ENCODE peak calls at places on chromosomes 12 and 14, in eight cellular contexts. P is prostate gland, I is transverse colon, E is K562, V is stomach, T is suprapubic skin, G is HCT116, B is GM12878. L is an unnamed sample.

GRCh38 chr12:37666069-37666781 is 650.3 kb upstream of the ALG10B start:
- DNase-seq in I (no peak), T (no peak), G (no peak), E (no peak), B (no peak), V (no peak), P (no peak), L (no peak)

GRCh38 chr12:89181271-89181920 is 170.9 kb downstream of the DUSP6 start:
- DNase-seq in V (no peak), T (no peak), B (no peak), G (no peak), E (no peak), P (no peak), I (no peak), L (no peak)

GRCh38 chr14:96146131-96146771 is 58.4 kb upstream of the BDKRB2 start:
- DNase-seq in P (peak; percentile 65), T (peak; percentile 61), E (no peak), B (no peak), I (no peak), V (peak; percentile 61), G (no peak), L (peak; percentile 91)

GRCh38 chr12:66708704-66709443 is 30.0 kb upstream of the GRIP1 start:
- DNase-seq in B (no peak), I (no peak), G (no peak), V (no peak), E (no peak), T (no peak), P (no peak), L (no peak)

GRCh38 chr12:68070957-68071356 is 81.7 kb downstream of the IFNG-AS1 start:
- DNase-seq in P (no peak), I (no peak), E (no peak), G (no peak), B (no peak), V (no peak), T (no peak), L (no peak)

GRCh38 chr14:63297387-63297786 is 21.3 kb downstream of the GPHB5 start:
- DNase-seq in P (no peak), I (no peak), E (no peak), T (no peak), V (no peak), B (no peak), G (no peak), L (no peak)

GRCh38 chr14:103871596-103872480 is 24.5 kb upstream of the PPP1R13B start:
- DNase-seq in P (peak; percentile 82), I (peak; percentile 89), G (no peak), T (no peak), B (peak; percentile 12), E (peak; percentile 76), V (peak; percentile 91), L (no peak)

GRCh38 chr12:77924703-77925102 is 94.0 kb downstream of the NAV3 start:
- DNase-seq in B (no peak), G (no peak), I (no peak), E (no peak), P (no peak), T (no peak), V (no peak), L (no peak)

GRCh38 chr12:66011731-66012130 is 118.8 kb downstream of the LLPH start:
- DNase-seq in G (no peak), P (no peak), I (no peak), V (no peak), B (no peak), T (no peak), E (no peak), L (no peak)

GRCh38 chr14:24219521-24219920 is 3.7 kb upstream of the MDP1 start:
- DNase-seq in E (no peak), V (no peak), T (no peak), I (no peak), G (no peak), B (no peak), P (no peak), L (no peak)

GRCh38 chr12:34033628-34034296 is 11.5 kb downstream of the ALG10 start:
- DNase-seq in B (no peak), T (no peak), G (peak; percentile 13), P (no peak), E (peak; percentile 19), V (no peak), I (no peak), L (no peak)

GRCh38 chr12:14394317-14395058 is 29.0 kb downstream of the ATF7IP start:
- DNase-seq in E (peak; percentile 66), T (no peak), I (no peak), G (peak; percentile 79), P (peak; percentile 28), B (peak; percentile 65), V (peak; percentile 38), L (no peak)

GRCh38 chr14:102848830-102849521 is 71.7 kb downstream of the TRAF3 start:
- DNase-seq in I (peak; percentile 65), P (no peak), G (no peak), E (peak; percentile 15), B (no peak), V (peak; percentile 36), T (no peak), L (no peak)

GRCh38 chr12:108627134-108627920 is 6.4 kb downstream of the SELPLG start:
- DNase-seq in B (no peak), E (no peak), V (no peak), T (no peak), G (no peak), P (no peak), I (no peak), L (no peak)

DNA sequence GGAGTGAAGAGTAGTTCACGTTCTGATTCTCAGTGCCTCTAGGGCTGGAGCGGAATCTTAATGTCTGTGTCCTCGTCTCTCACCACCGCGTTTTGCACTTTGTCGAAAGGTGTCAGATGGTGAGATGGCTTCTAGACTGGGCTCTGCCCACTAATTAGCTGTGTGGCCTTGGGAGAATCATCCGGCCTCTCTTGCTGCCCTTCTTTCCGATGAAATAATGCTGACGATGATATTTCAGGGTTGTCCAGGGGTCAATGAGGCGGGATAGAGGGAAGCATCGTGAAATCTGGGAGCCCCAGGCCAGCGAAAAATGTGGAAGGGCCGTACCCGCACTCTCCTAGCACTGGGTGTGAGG is 805 bp upstream of the GALNT16 start:
- DNase-seq in G (no peak), B (no peak), T (no peak), P (no peak), V (no peak), E (no peak), I (no peak), L (no peak)
- H3K4me3 ChIP-seq in G (no peak overlapping the region), B (no peak overlapping the region), T (peak overlapping the region; percentile 71), P (no peak overlapping the region), V (peak overlapping the region; percentile 75), E (no peak overlapping the region), I (no peak overlapping the region), L (peak overlapping the region; percentile 65)

GRCh38 chr14:58427289-58428010 is at the start of the genes KIAA0586 and TIMM9:
- DNase-seq in V (peak; percentile 96), B (peak; percentile 95), E (peak; percentile 90), T (peak; percentile 98), I (peak; percentile 97), P (peak; percentile 92), G (peak; percentile 98), L (peak; percentile 98)
- TF ChIP-seq POLR2A in V (peak; percentile 60), B (peak; percentile 70), E (peak; percentile 77), T (peak; percentile 66), I (peak; percentile 85), P (peak; percentile 73), G (peak; percentile 88), L (peak; percentile 62)

DNA sequence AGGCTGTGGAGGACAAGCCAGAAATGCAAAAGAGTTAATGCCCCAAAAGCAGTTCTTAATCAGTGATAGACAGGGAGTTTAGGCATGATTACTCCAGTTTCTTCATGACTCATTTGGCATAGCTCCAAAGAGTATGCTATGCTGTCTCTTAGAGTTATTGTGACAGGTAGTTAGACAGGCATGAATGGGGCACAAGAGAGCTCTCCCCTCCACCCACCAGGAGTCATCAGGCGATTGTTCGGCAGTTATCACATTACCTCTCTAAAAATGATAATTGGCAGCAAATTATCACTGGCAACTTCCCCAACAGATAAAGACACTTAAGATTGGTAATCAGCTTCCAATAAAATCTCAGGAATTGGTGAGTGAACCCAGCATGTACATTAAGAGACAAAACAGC is 320.1 kb downstream of the DAD1 start:
- DNase-seq in V (no peak), I (no peak), E (no peak), G (no peak), P (no peak), T (no peak), B (no peak), L (no peak)
- TF ChIP-seq POLR2AphosphoS5 in V (no peak), I (no peak), E (no peak), G (no peak), P (no peak), T (no peak), B (no peak), L (no peak)

DNA sequence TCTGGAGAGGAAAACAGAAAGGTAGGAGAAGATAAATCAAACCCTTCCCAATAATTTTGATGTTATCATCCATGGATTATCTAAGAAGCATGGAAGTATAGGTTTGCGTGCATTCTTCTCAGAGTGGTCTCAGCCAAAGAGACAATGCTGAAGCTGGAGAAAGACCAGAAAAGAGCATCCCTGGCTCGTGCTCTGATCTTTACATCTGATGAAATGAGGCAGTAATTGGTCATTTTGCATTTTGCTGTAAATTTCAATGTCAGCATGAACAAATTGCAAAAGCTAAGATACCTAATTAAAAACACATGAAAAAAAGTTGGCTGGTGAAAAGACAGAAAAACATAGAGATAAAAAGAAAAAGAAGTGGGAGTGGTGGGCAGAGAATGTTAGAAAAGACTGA is 252.4 kb downstream of the ITPR2 start:
- DNase-seq in E (no peak), I (no peak), P (no peak), G (no peak), V (no peak), T (no peak), B (no peak), L (no peak)
- H3K4me3 ChIP-seq in E (no peak overlapping the region), I (no peak overlapping the region), P (no peak overlapping the region), G (no peak overlapping the region), V (no peak overlapping the region), T (no peak overlapping the region), B (no peak overlapping the region), L (no peak overlapping the region)

L was measured in esophagus muscularis mucosa.